ENCODE peak calls at places on chromosomes 6 and 20, in six cellular contexts. N is A172, Z is GM12892, C is ovary, G is amniotic epithelial cell, B is WTC11. T is an unnamed sample.

GRCh38 chr6:140344149-140344913 is 969.9 kb upstream of the CITED2 start:
- DNase-seq in N (peak; percentile 62), C (no peak), Z (no peak), B (no peak), G (peak; percentile 75), T (no peak)

GRCh38 chr6:132391391-132392291 is 9.6 kb downstream of the MOXD1 start:
- DNase-seq in Z (no peak), B (no peak), N (peak; percentile 83), C (no peak), G (peak; percentile 21), T (peak; percentile 44)

GRCh38 chr20:2301164-2301622 is 5.4 kb downstream of the TGM3 start:
- DNase-seq in B (no peak), Z (peak; percentile 23), N (peak; percentile 74), G (no peak), C (no peak), T (peak; percentile 41)

GRCh38 chr6:45543298-45544235 is 165.8 kb upstream of the SUPT3H start:
- DNase-seq in C (no peak), G (peak; percentile 86), B (no peak), N (peak; percentile 25), Z (no peak), T (no peak)

GRCh38 chr20:48740269-48740603 is 87.6 kb downstream of the PREX1 start:
- DNase-seq in G (no peak), B (no peak), Z (no peak), C (no peak), N (no peak), T (no peak)

GRCh38 chr6:97215157-97215769 is 67.8 kb downstream of the MMS22L start:
- DNase-seq in G (peak; percentile 69), N (peak; percentile 34), C (no peak), B (peak; percentile 34), Z (no peak), T (peak; percentile 34)

GRCh38 chr20:57749131-57749690 is 39.4 kb upstream of the PMEPA1 start:
- DNase-seq in N (no peak), C (peak; percentile 22), Z (no peak), G (no peak), B (no peak), T (no peak)

GRCh38 chr6:39452746-39453145 is 130.2 kb upstream of the KCNK16 start:
- DNase-seq in B (no peak), N (no peak), G (no peak), Z (no peak), C (no peak), T (no peak)

GRCh38 chr20:63643966-63644365 is 9.3 kb downstream of the STMN3 start:
- DNase-seq in N (no peak), Z (no peak), G (no peak), B (no peak), C (no peak), T (no peak)

GRCh38 chr6:90284745-90285481 is 11.7 kb downstream of the BACH2 start:
- DNase-seq in G (peak; percentile 20), B (no peak), N (peak; percentile 29), C (no peak), Z (no peak), T (no peak)

GRCh38 chr20:46117704-46118467 is at the start of gene CD40:
- DNase-seq in G (peak; percentile 71), N (no peak), B (peak; percentile 95), C (peak; percentile 93), Z (peak; percentile 85), T (peak; percentile 89)

GRCh38 chr6:24848461-24848860 is 49.7 kb upstream of the ARMH2 start:
- DNase-seq in Z (no peak), C (no peak), B (no peak), G (no peak), N (no peak), T (no peak)

GRCh38 chr6:65818576-65818975 is 111.5 kb upstream of the EYS start:
- DNase-seq in G (no peak), B (no peak), N (no peak), Z (no peak), C (no peak), T (no peak)

GRCh38 chr20:16898433-16898832 is 150.3 kb downstream of the OTOR start:
- DNase-seq in Z (no peak), N (no peak), B (no peak), C (no peak), G (no peak), T (no peak)

GRCh38 chr20:10505320-10506226 is 70.5 kb downstream of the SLX4IP start:
- DNase-seq in C (no peak), B (no peak), N (no peak), G (peak; percentile 96), Z (no peak), T (no peak)

GRCh38 chr6:149093643-149094042 is 223.9 kb upstream of the TAB2 start:
- DNase-seq in C (no peak), B (no peak), Z (no peak), G (peak; percentile 58), N (peak; percentile 40), T (no peak)

GRCh38 chr6:164208371-164208770 is 793.9 kb downstream of the QKI start:
- DNase-seq in N (peak; percentile 47), Z (no peak), G (no peak), B (no peak), C (no peak), T (no peak)

GRCh38 chr20:62696431-62696957 is 12.1 kb upstream of the NTSR1 start:
- DNase-seq in G (no peak), Z (no peak), N (no peak), C (no peak), B (no peak), T (no peak)

T was measured in HTR-8/SVneo.